ENCODE peak calls at places on chromosomes 5 and 9, in eight cellular contexts. One of them, this sample, is unnamed.

GRCh38 chr9:80707120-80707519 is 982.2 kb downstream of the TLE1 start:
- DNase-seq in activated T-cell treated with anti-CD3 and anti-CD28 coated beads for 48 hours: no peak
- DNase-seq in HS-27A: no peak
- DNase-seq in hypothalamus: no peak
- DNase-seq in GM20000: no peak
- DNase-seq in WERI-Rb-1: no peak
- DNase-seq in hippocampal formation: no peak
- DNase-seq in HepG2: no peak
- DNase-seq in this sample: no peak

GRCh38 chr9:68800836-68801235 is 95.8 kb downstream of the PIP5K1B start:
- DNase-seq in WERI-Rb-1: no peak
- DNase-seq in HS-27A: no peak
- DNase-seq in GM20000: no peak
- DNase-seq in hippocampal formation: no peak
- DNase-seq in activated T-cell treated with anti-CD3 and anti-CD28 coated beads for 48 hours: no peak
- DNase-seq in HepG2: no peak
- DNase-seq in hypothalamus: no peak
- DNase-seq in this sample: no peak

GRCh38 chr5:96408276-96408777 is 24.7 kb downstream of the PCSK1 start:
- DNase-seq in HepG2: no peak
- DNase-seq in hippocampal formation: no peak
- DNase-seq in HS-27A: no peak
- DNase-seq in activated T-cell treated with anti-CD3 and anti-CD28 coated beads for 48 hours: no peak
- DNase-seq in hypothalamus: no peak
- DNase-seq in GM20000: no peak
- DNase-seq in WERI-Rb-1: no peak
- DNase-seq in this sample: no peak

GRCh38 chr5:174895360-174895759 is 171.0 kb downstream of the MSX2 start:
- DNase-seq in hypothalamus: no peak
- DNase-seq in activated T-cell treated with anti-CD3 and anti-CD28 coated beads for 48 hours: no peak
- DNase-seq in HS-27A: no peak
- DNase-seq in WERI-Rb-1: no peak
- DNase-seq in GM20000: no peak
- DNase-seq in HepG2: no peak
- DNase-seq in hippocampal formation: no peak
- DNase-seq in this sample: no peak

GRCh38 chr5:126339215-126339805 is 83.9 kb upstream of the GRAMD2B start:
- DNase-seq in activated T-cell treated with anti-CD3 and anti-CD28 coated beads for 48 hours: no peak
- DNase-seq in HS-27A: no peak
- DNase-seq in HepG2: peak; percentile 61
- DNase-seq in hypothalamus: no peak
- DNase-seq in GM20000: peak; percentile 35
- DNase-seq in hippocampal formation: peak; percentile 78
- DNase-seq in WERI-Rb-1: peak; percentile 43
- DNase-seq in this sample: peak; percentile 18

GRCh38 chr5:28281381-28281780 is 1243.0 kb upstream of the CDH9 start:
- DNase-seq in GM20000: no peak
- DNase-seq in activated T-cell treated with anti-CD3 and anti-CD28 coated beads for 48 hours: no peak
- DNase-seq in hippocampal formation: no peak
- DNase-seq in HS-27A: no peak
- DNase-seq in WERI-Rb-1: no peak
- DNase-seq in HepG2: no peak
- DNase-seq in hypothalamus: no peak
- DNase-seq in this sample: no peak

GRCh38 chr5:103414598-103414997 is 148.0 kb downstream of the NUDT12 start:
- DNase-seq in activated T-cell treated with anti-CD3 and anti-CD28 coated beads for 48 hours: no peak
- DNase-seq in GM20000: no peak
- DNase-seq in WERI-Rb-1: no peak
- DNase-seq in hypothalamus: no peak
- DNase-seq in HepG2: peak; percentile 16
- DNase-seq in HS-27A: no peak
- DNase-seq in hippocampal formation: no peak
- DNase-seq in this sample: no peak

GRCh38 chr5:174119386-174119785 is 73.9 kb downstream of the NSG2 start:
- DNase-seq in hypothalamus: no peak
- DNase-seq in GM20000: no peak
- DNase-seq in HS-27A: no peak
- DNase-seq in hippocampal formation: peak; percentile 64
- DNase-seq in HepG2: no peak
- DNase-seq in activated T-cell treated with anti-CD3 and anti-CD28 coated beads for 48 hours: no peak
- DNase-seq in WERI-Rb-1: no peak
- DNase-seq in this sample: no peak

GRCh38 chr5:141412853-141413539 is at the start of gene PCDHGA10:
- DNase-seq in HS-27A: no peak
- DNase-seq in GM20000: peak; percentile 88
- DNase-seq in HepG2: peak; percentile 15
- DNase-seq in activated T-cell treated with anti-CD3 and anti-CD28 coated beads for 48 hours: peak; percentile 40
- DNase-seq in hypothalamus: no peak
- DNase-seq in WERI-Rb-1: peak; percentile 58
- DNase-seq in hippocampal formation: no peak
- DNase-seq in this sample: no peak

GRCh38 chr9:135711411-135711810 is 9.4 kb downstream of the KCNT1 start:
- DNase-seq in GM20000: no peak
- DNase-seq in WERI-Rb-1: no peak
- DNase-seq in activated T-cell treated with anti-CD3 and anti-CD28 coated beads for 48 hours: no peak
- DNase-seq in hypothalamus: no peak
- DNase-seq in HepG2: no peak
- DNase-seq in HS-27A: no peak
- DNase-seq in hippocampal formation: no peak
- DNase-seq in this sample: no peak

GRCh38 chr5:115271295-115272060 is 8.8 kb upstream of the PGGT1B start:
- DNase-seq in hypothalamus: no peak
- DNase-seq in GM20000: no peak
- DNase-seq in WERI-Rb-1: no peak
- DNase-seq in hippocampal formation: no peak
- DNase-seq in activated T-cell treated with anti-CD3 and anti-CD28 coated beads for 48 hours: no peak
- DNase-seq in HepG2: no peak
- DNase-seq in HS-27A: no peak
- DNase-seq in this sample: no peak

GRCh38 chr9:111860443-111860842 is 36.2 kb upstream of the UGCG start:
- DNase-seq in activated T-cell treated with anti-CD3 and anti-CD28 coated beads for 48 hours: no peak
- DNase-seq in hippocampal formation: no peak
- DNase-seq in WERI-Rb-1: no peak
- DNase-seq in GM20000: no peak
- DNase-seq in HS-27A: no peak
- DNase-seq in hypothalamus: no peak
- DNase-seq in HepG2: no peak
- DNase-seq in this sample: no peak

GRCh38 chr5:10522224-10522611 is 41.7 kb upstream of the ANKRD33B start:
- DNase-seq in GM20000: no peak
- DNase-seq in hippocampal formation: no peak
- DNase-seq in HS-27A: no peak
- DNase-seq in activated T-cell treated with anti-CD3 and anti-CD28 coated beads for 48 hours: no peak
- DNase-seq in hypothalamus: no peak
- DNase-seq in WERI-Rb-1: no peak
- DNase-seq in HepG2: no peak
- DNase-seq in this sample: no peak

GRCh38 chr5:170985486-170985885 is 123.7 kb downstream of the RANBP17 start:
- DNase-seq in activated T-cell treated with anti-CD3 and anti-CD28 coated beads for 48 hours: no peak
- DNase-seq in HS-27A: no peak
- DNase-seq in hypothalamus: no peak
- DNase-seq in WERI-Rb-1: no peak
- DNase-seq in HepG2: no peak
- DNase-seq in GM20000: no peak
- DNase-seq in hippocampal formation: no peak
- DNase-seq in this sample: no peak

GRCh38 chr5:79235222-79235577 is 731 bp upstream of the JMY start:
- DNase-seq in hippocampal formation: no peak
- DNase-seq in activated T-cell treated with anti-CD3 and anti-CD28 coated beads for 48 hours: no peak
- DNase-seq in hypothalamus: no peak
- DNase-seq in WERI-Rb-1: no peak
- DNase-seq in GM20000: peak; percentile 50
- DNase-seq in HepG2: peak; percentile 75
- DNase-seq in HS-27A: no peak
- DNase-seq in this sample: no peak

GRCh38 chr5:8908055-8908683 is 637.7 kb downstream of the SEMA5A start:
- DNase-seq in hypothalamus: no peak
- DNase-seq in GM20000: peak; percentile 39
- DNase-seq in activated T-cell treated with anti-CD3 and anti-CD28 coated beads for 48 hours: peak; percentile 6
- DNase-seq in HS-27A: peak; percentile 35
- DNase-seq in HepG2: no peak
- DNase-seq in hippocampal formation: no peak
- DNase-seq in WERI-Rb-1: peak; percentile 61
- DNase-seq in this sample: peak; percentile 25

GRCh38 chr5:145976431-145977155 is 40.2 kb downstream of the SH3RF2 start:
- DNase-seq in hippocampal formation: no peak
- DNase-seq in HepG2: no peak
- DNase-seq in GM20000: no peak
- DNase-seq in WERI-Rb-1: no peak
- DNase-seq in activated T-cell treated with anti-CD3 and anti-CD28 coated beads for 48 hours: no peak
- DNase-seq in HS-27A: no peak
- DNase-seq in hypothalamus: no peak
- DNase-seq in this sample: no peak

GRCh38 chr5:53123702-53124101 is 14.1 kb upstream of the MOCS2 start:
- DNase-seq in hippocampal formation: no peak
- DNase-seq in WERI-Rb-1: no peak
- DNase-seq in HepG2: no peak
- DNase-seq in hypothalamus: no peak
- DNase-seq in GM20000: no peak
- DNase-seq in activated T-cell treated with anti-CD3 and anti-CD28 coated beads for 48 hours: no peak
- DNase-seq in HS-27A: no peak
- DNase-seq in this sample: no peak

GRCh38 chr5:75574791-75575190 is 36.5 kb upstream of the ANKDD1B start:
- DNase-seq in hypothalamus: no peak
- DNase-seq in hippocampal formation: no peak
- DNase-seq in HepG2: no peak
- DNase-seq in HS-27A: no peak
- DNase-seq in GM20000: no peak
- DNase-seq in activated T-cell treated with anti-CD3 and anti-CD28 coated beads for 48 hours: no peak
- DNase-seq in WERI-Rb-1: no peak
- DNase-seq in this sample: no peak

GRCh38 chr5:11504794-11505193 is 399.5 kb downstream of the CTNND2 start:
- DNase-seq in WERI-Rb-1: peak; percentile 21
- DNase-seq in activated T-cell treated with anti-CD3 and anti-CD28 coated beads for 48 hours: no peak
- DNase-seq in hypothalamus: no peak
- DNase-seq in GM20000: no peak
- DNase-seq in hippocampal formation: no peak
- DNase-seq in HS-27A: peak; percentile 31
- DNase-seq in HepG2: no peak
- DNase-seq in this sample: no peak

GRCh38 chr5:115543931-115544370 is 624 bp downstream of the FEM1C start:
- DNase-seq in hypothalamus: no peak
- DNase-seq in WERI-Rb-1: peak; percentile 52
- DNase-seq in HS-27A: no peak
- DNase-seq in hippocampal formation: peak; percentile 60
- DNase-seq in activated T-cell treated with anti-CD3 and anti-CD28 coated beads for 48 hours: peak; percentile 27
- DNase-seq in HepG2: peak; percentile 29
- DNase-seq in GM20000: peak; percentile 57
- DNase-seq in this sample: peak; percentile 15

GRCh38 chr9:89154651-89155336 is 23.8 kb downstream of the SHC3 start:
- DNase-seq in GM20000: no peak
- DNase-seq in HepG2: no peak
- DNase-seq in hypothalamus: no peak
- DNase-seq in WERI-Rb-1: no peak
- DNase-seq in hippocampal formation: no peak
- DNase-seq in activated T-cell treated with anti-CD3 and anti-CD28 coated beads for 48 hours: no peak
- DNase-seq in HS-27A: no peak
- DNase-seq in this sample: no peak

GRCh38 chr9:77764894-77765780 is 117.0 kb upstream of the GNA14 start:
- DNase-seq in hippocampal formation: no peak
- DNase-seq in activated T-cell treated with anti-CD3 and anti-CD28 coated beads for 48 hours: no peak
- DNase-seq in HS-27A: no peak
- DNase-seq in hypothalamus: no peak
- DNase-seq in HepG2: peak; percentile 50
- DNase-seq in WERI-Rb-1: no peak
- DNase-seq in GM20000: no peak
- DNase-seq in this sample: no peak

GRCh38 chr5:132210944-132211343 is 16.7 kb downstream of the P4HA2 start:
- DNase-seq in hypothalamus: no peak
- DNase-seq in HepG2: no peak
- DNase-seq in hippocampal formation: no peak
- DNase-seq in HS-27A: no peak
- DNase-seq in WERI-Rb-1: no peak
- DNase-seq in activated T-cell treated with anti-CD3 and anti-CD28 coated beads for 48 hours: no peak
- DNase-seq in GM20000: no peak
- DNase-seq in this sample: no peak

GRCh38 chr5:116388564-116389258 is 185.9 kb downstream of the SEMA6A start:
- DNase-seq in hippocampal formation: no peak
- DNase-seq in HS-27A: no peak
- DNase-seq in hypothalamus: no peak
- DNase-seq in GM20000: no peak
- DNase-seq in activated T-cell treated with anti-CD3 and anti-CD28 coated beads for 48 hours: no peak
- DNase-seq in HepG2: no peak
- DNase-seq in WERI-Rb-1: no peak
- DNase-seq in this sample: no peak

GRCh38 chr5:53262348-53262970 is 152.9 kb upstream of the MOCS2 start:
- DNase-seq in activated T-cell treated with anti-CD3 and anti-CD28 coated beads for 48 hours: no peak
- DNase-seq in hippocampal formation: no peak
- DNase-seq in WERI-Rb-1: no peak
- DNase-seq in hypothalamus: no peak
- DNase-seq in GM20000: no peak
- DNase-seq in HS-27A: no peak
- DNase-seq in HepG2: peak; percentile 2
- DNase-seq in this sample: no peak

GRCh38 chr9:95626885-95627558 is 110.3 kb upstream of the PTCH1 start:
- DNase-seq in WERI-Rb-1: no peak
- DNase-seq in hippocampal formation: no peak
- DNase-seq in HS-27A: no peak
- DNase-seq in GM20000: no peak
- DNase-seq in hypothalamus: no peak
- DNase-seq in HepG2: no peak
- DNase-seq in activated T-cell treated with anti-CD3 and anti-CD28 coated beads for 48 hours: peak; percentile 33
- DNase-seq in this sample: no peak

GRCh38 chr9:33921967-33922895 is 105.3 kb downstream of the UBE2R2 start:
- DNase-seq in hippocampal formation: no peak
- DNase-seq in GM20000: peak; percentile 46
- DNase-seq in HS-27A: no peak
- DNase-seq in WERI-Rb-1: peak; percentile 70
- DNase-seq in HepG2: peak; percentile 21
- DNase-seq in hypothalamus: no peak
- DNase-seq in activated T-cell treated with anti-CD3 and anti-CD28 coated beads for 48 hours: peak; percentile 18
- DNase-seq in this sample: no peak

This sample was measured in progenitor cell of endocrine pancreas.